ENCODE peak calls at places on chromosomes 7 and 10, in five cellular contexts. Q is neural progenitor cell, O is mesenchymal stem cell, C is GM23338, I is PC-3. K is an unnamed sample.

GRCh38 chr10:106078796-106079576 is 1085.5 kb downstream of the SORCS1 start:
- DNase-seq in Q (no peak), O (no peak), C (peak), I (peak), K (peak)

GRCh38 chr7:2943851-2944601 is 99.6 kb downstream of the CARD11 start:
- DNase-seq in Q (no peak), O (no peak), C (no peak), I (no peak), K (no peak)

GRCh38 chr7:50349963-50350944 is 45.7 kb downstream of the IKZF1 start:
- DNase-seq in Q (no peak), O (no peak), C (no peak), I (no peak), K (no peak)

GRCh38 chr10:126895214-126895781 is 9.9 kb upstream of the DOCK1 start:
- DNase-seq in Q (no peak), O (no peak), C (no peak), I (peak), K (no peak)

GRCh38 chr10:7046615-7047014 is 364.2 kb downstream of the SFMBT2 start:
- DNase-seq in Q (no peak), O (no peak), C (no peak), I (no peak), K (no peak)

GRCh38 chr10:6669269-6669859 is 89.3 kb upstream of the PRKCQ start:
- DNase-seq in Q (peak), O (peak), C (peak), I (peak), K (peak)

GRCh38 chr7:82049442-82049841 is 279.6 kb upstream of the HGF start:
- DNase-seq in Q (no peak), O (peak), C (no peak), I (peak), K (peak)

GRCh38 chr7:75961194-75961593 is 33.2 kb downstream of the TMEM120A start:
- DNase-seq in Q (peak), O (no peak), C (peak), I (no peak), K (peak)

GRCh38 chr7:121331048-121331447 is 2.2 kb downstream of the WNT16 start:
- DNase-seq in Q (no peak), O (no peak), C (no peak), I (no peak), K (no peak)

GRCh38 chr10:119235381-119235780 is 28.0 kb downstream of the GRK5 start:
- DNase-seq in Q (no peak), O (no peak), C (no peak), I (no peak), K (no peak)

GRCh38 chr10:24944512-24945255 is 7.7 kb downstream of the PRTFDC1 start:
- DNase-seq in Q (no peak), O (peak), C (no peak), I (peak), K (no peak)

GRCh38 chr7:152857272-152857671 is 97.7 kb downstream of the ACTR3B start:
- DNase-seq in Q (no peak), O (no peak), C (no peak), I (peak), K (no peak)

GRCh38 chr7:30238721-30239441 is 45.5 kb upstream of the ZNRF2 start:
- DNase-seq in Q (no peak), O (peak), C (no peak), I (peak), K (no peak)

GRCh38 chr10:78134919-78135318 is 101.3 kb downstream of the RPS24 start:
- DNase-seq in Q (no peak), O (no peak), C (peak), I (peak), K (no peak)

GRCh38 chr10:97718178-97718577 is 4.6 kb downstream of the MARVELD1 start:
- DNase-seq in Q (peak), O (no peak), C (no peak), I (no peak), K (no peak)

GRCh38 chr7:465710-466400 is 53.8 kb downstream of the PDGFA start:
- DNase-seq in Q (no peak), O (peak), C (no peak), I (no peak), K (no peak)

GRCh38 chr7:1085266-1085665 is 2.6 kb upstream of the GPER1 start:
- DNase-seq in Q (no peak), O (peak), C (no peak), I (no peak), K (no peak)

GRCh38 chr10:106493166-106493565 is 671.3 kb downstream of the SORCS1 start:
- DNase-seq in Q (no peak), O (no peak), C (no peak), I (no peak), K (no peak)

GRCh38 chr7:13327669-13328068 is 640.2 kb downstream of the ARL4A start:
- DNase-seq in Q (no peak), O (no peak), C (no peak), I (peak), K (no peak)

GRCh38 chr10:34732926-34733325 is 82.2 kb downstream of the PARD3 start:
- DNase-seq in Q (peak), O (peak), C (peak), I (peak), K (peak)

GRCh38 chr7:2604608-2605174 is 27.1 kb upstream of the TTYH3 start:
- DNase-seq in Q (no peak), O (no peak), C (no peak), I (no peak), K (peak)

GRCh38 chr10:69345402-69345801 is 67.1 kb downstream of the HK1 start:
- DNase-seq in Q (no peak), O (no peak), C (no peak), I (no peak), K (no peak)

GRCh38 chr7:127905491-127906330 is 125.5 kb downstream of the LRRC4 start:
- DNase-seq in Q (no peak), O (peak), C (no peak), I (peak), K (no peak)

GRCh38 chr10:44569193-44570091 is 184.5 kb upstream of the CXCL12 start:
- DNase-seq in Q (no peak), O (no peak), C (no peak), I (no peak), K (no peak)

GRCh38 chr7:16660702-16661464 is 14.9 kb downstream of the BZW2 start:
- DNase-seq in Q (no peak), O (peak), C (no peak), I (peak), K (no peak)

GRCh38 chr7:2814186-2814530 is 29.9 kb downstream of the GNA12 start:
- DNase-seq in Q (no peak), O (no peak), C (no peak), I (no peak), K (no peak)

GRCh38 chr7:90574136-90574819 is 21.8 kb upstream of the CDK14 start:
- DNase-seq in Q (no peak), O (peak), C (peak), I (no peak), K (no peak)

GRCh38 chr7:106038289-106038688 is 73.8 kb downstream of the SYPL1 start:
- DNase-seq in Q (no peak), O (no peak), C (no peak), I (no peak), K (no peak)

GRCh38 chr7:13988011-13988410 is 1.5 kb downstream of the ETV1 start:
- DNase-seq in Q (peak), O (peak), C (no peak), I (peak), K (no peak)

GRCh38 chr10:35324196-35324595 is 12.1 kb upstream of the CCNY start:
- DNase-seq in Q (no peak), O (peak), C (no peak), I (peak), K (no peak)

GRCh38 chr10:110840225-110840922 is 31.4 kb upstream of the PDCD4 start:
- DNase-seq in Q (no peak), O (no peak), C (no peak), I (peak), K (no peak)

DNA sequence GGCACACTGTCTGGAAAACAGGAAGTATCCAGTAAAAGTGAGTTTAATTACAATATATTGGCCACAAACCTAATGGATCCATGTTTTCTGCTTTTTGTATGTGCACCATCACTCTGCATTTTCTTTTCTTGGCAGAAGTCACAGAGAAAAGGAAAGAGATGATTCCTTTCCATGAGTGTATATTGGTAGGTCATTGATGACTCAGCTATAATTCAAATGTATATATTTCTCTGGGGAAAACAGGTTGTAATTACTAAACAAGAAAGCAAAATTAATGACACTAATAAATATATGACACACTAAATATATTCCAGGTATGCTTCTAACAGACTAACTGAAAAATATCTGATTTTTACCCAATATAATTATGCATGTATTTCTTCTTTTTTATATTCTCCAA is 105.9 kb upstream of the PCDH15 start:
- DNase-seq in Q (no peak), O (no peak), C (no peak), I (no peak), K (no peak)
- H2AFZ ChIP-seq in Q (no peak), O (no peak), C (no peak), I (no peak), K (no peak)

GRCh38 chr10:94402204-94403033 is at the start of gene TBC1D12:
- DNase-seq in Q (peak), O (peak), C (peak), I (peak), K (peak)

GRCh38 chr10:94403034-94403822 is 887 bp downstream of the TBC1D12 start:
- DNase-seq in Q (peak), O (peak), C (peak), I (peak), K (peak)

GRCh38 chr10:94398762-94399161 is 3.6 kb upstream of the TBC1D12 start:
- DNase-seq in Q (no peak), O (no peak), C (no peak), I (no peak), K (no peak)

GRCh38 chr10:94397549-94398370 is 4.6 kb upstream of the TBC1D12 start:
- DNase-seq in Q (no peak), O (peak), C (peak), I (peak), K (peak)
- H2AFZ ChIP-seq in Q (no peak), O (no peak), C (peak), I (no peak), K (no peak)

DNA sequence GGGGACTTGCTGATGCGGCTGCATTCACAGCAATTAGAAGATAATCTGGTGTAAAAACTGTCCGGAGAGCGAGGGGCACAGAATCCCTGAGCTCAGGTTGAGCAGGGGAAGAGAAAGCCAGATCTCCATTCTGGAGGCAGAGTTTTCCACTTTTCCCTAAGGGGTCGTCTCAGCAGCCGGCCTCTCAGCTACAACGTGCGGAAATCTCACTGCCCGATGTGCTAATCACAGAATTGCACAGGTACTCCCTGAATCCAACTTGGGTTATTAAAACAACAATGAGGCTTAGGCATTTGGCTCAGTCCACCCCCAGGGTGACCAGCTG is 1.7 kb upstream of the C7orf33 start:
- DNase-seq in Q (no peak), O (no peak), C (no peak), I (no peak), K (no peak)
- H2AFZ ChIP-seq in Q (peak), O (no peak), C (peak), I (no peak), K (no peak)

DNA sequence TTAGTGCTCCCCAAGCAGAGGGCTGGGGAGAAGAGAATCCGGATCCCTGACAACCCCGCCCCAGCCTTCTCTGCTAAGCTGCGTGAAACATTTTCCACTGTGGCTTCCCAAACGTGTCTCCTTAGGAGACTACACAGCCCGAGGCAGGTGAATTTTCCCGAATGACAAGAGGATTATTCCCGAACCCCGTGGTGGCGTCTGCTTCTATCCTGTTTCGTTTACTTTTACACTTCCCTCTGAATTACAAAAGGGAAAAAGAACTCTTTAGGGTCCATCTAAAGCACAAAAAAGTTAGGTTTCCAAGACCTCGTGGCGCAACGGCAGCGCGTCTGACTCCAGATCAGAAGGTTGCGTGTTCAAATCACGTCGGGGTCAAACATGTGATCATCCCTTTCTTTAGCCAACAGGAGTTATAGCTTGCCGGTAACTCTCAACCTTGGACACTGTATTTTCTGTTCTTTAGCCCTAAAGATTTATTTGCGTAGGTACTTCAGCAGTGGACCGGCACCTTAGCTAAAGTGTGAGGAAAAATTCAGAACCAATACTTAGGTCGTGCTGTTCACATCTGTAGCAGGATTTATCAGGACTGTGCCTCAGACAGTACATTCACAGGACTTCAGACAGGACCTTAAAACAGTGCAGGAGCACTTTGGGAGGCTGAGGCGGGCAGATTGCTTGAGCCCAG is 3.2 kb upstream of the ZNF789 start:
- DNase-seq in Q (peak), O (no peak), C (peak), I (no peak), K (no peak)
- H2AFZ ChIP-seq in Q (peak), O (peak), C (peak), I (no peak), K (peak)

DNA sequence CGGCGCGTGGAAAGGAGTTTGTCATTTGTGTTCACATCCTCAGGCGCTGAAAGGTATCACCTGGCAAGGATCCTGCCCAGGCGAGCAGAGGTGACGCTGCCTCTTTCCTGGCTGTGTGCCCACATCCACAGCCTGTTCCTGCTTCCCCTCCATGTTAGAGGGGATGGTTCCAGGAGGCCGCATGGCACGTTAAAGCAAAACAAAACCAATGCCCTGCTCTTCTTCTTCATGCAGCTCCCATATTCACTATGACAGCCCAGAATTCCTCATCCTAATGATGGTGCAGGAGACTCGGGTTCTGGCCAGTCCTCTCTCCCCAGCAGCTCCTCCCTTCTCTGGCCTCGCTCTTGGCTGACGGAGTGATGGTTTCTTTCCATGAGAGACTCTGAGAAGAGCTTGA is 678.5 kb upstream of the ANKRD30A start:
- DNase-seq in Q (no peak), O (no peak), C (no peak), I (no peak), K (peak)
- H2AFZ ChIP-seq in Q (no peak), O (no peak), C (no peak), I (no peak), K (peak)

GRCh38 chr10:15759265-15759664 is 39.5 kb upstream of the ITGA8 start:
- DNase-seq in Q (no peak), O (no peak), C (no peak), I (no peak), K (no peak)
- H2AFZ ChIP-seq in Q (no peak), O (no peak), C (no peak), I (no peak), K (no peak)

GRCh38 chr7:53988376-53988775 is 553.8 kb upstream of the VSTM2A start:
- DNase-seq in Q (no peak), O (no peak), C (no peak), I (no peak), K (no peak)

GRCh38 chr7:53984776-53985175 is 557.4 kb upstream of the VSTM2A start:
- DNase-seq in Q (no peak), O (no peak), C (no peak), I (no peak), K (no peak)

DNA sequence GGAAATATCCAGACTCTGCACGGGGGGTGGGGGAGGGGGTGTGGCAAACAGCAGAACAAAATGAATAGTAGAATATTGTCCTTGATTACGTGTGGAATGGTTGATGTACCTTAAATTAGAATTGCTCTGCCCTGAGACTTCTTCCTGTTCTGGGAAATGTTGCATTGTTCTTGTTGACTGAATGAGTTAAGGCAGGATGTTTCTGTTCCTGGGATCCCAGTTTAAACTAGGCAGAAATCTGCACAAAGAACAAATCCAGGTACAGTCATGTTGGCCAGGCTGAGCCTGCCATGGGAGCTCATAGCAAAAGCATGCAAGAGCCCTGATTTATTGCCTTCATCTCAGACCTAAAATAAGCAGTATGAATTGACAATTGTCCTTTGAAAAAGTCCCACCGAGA is 558.7 kb upstream of the VSTM2A start:
- DNase-seq in Q (no peak), O (no peak), C (no peak), I (no peak), K (no peak)
- H2AFZ ChIP-seq in Q (no peak), O (no peak), C (no peak), I (no peak), K (no peak)

K was measured in SK-N-SH.